ENCODE peak calls at places on chromosomes 2 and 18, in six cellular contexts. Q is tibial nerve, E is Peyer's patch, D is psoas muscle, V is RWPE1, R is endodermal cell. K is an unnamed sample.

GRCh38 chr2:86441789-86442641 is 844 bp downstream of the KDM3A start:
- DNase-seq in Q (peak), E (peak), D (peak), V (peak), R (peak), K (peak)

GRCh38 chr2:55165567-55165966 is 66.5 kb downstream of the CLHC1 start:
- DNase-seq in Q (no peak), E (no peak), D (no peak), V (no peak), R (no peak), K (no peak)

GRCh38 chr2:207975910-207976309 is 49.4 kb downstream of the PLEKHM3 start:
- DNase-seq in Q (no peak), E (no peak), D (no peak), V (no peak), R (no peak), K (no peak)

GRCh38 chr2:70978388-70979357 is at the start of gene ANKRD53:
- DNase-seq in Q (peak), E (peak), D (peak), V (no peak), R (peak), K (no peak)

GRCh38 chr2:237422309-237422708 is 8.3 kb upstream of the COL6A3 start:
- DNase-seq in Q (no peak), E (no peak), D (no peak), V (no peak), R (no peak), K (no peak)

GRCh38 chr18:22136395-22136794 is 33.0 kb upstream of the GATA6 start:
- DNase-seq in Q (no peak), E (no peak), D (no peak), V (no peak), R (no peak), K (no peak)

GRCh38 chr2:37637985-37638384 is 33.5 kb downstream of the CDC42EP3 start:
- DNase-seq in Q (no peak), E (no peak), D (no peak), V (no peak), R (no peak), K (no peak)

GRCh38 chr2:227347117-227347516 is 22.1 kb downstream of the MFF start:
- DNase-seq in Q (no peak), E (no peak), D (no peak), V (no peak), R (peak), K (no peak)

GRCh38 chr2:134501476-134502089 is 217.2 kb downstream of the TMEM163 start:
- DNase-seq in Q (no peak), E (no peak), D (no peak), V (no peak), R (no peak), K (no peak)

GRCh38 chr2:200665626-200666453 is 80.0 kb downstream of the AOX1 start:
- DNase-seq in Q (no peak), E (no peak), D (no peak), V (no peak), R (no peak), K (no peak)

GRCh38 chr2:207131634-207132418 is 33.9 kb downstream of the KLF7 start:
- DNase-seq in Q (no peak), E (no peak), D (no peak), V (no peak), R (no peak), K (no peak)

GRCh38 chr2:75065402-75066008 is 107.1 kb downstream of the POLE4 start:
- DNase-seq in Q (no peak), E (no peak), D (no peak), V (no peak), R (peak), K (no peak)

GRCh38 chr18:58456625-58457024 is 172.3 kb downstream of the ALPK2 start:
- DNase-seq in Q (no peak), E (no peak), D (no peak), V (no peak), R (no peak), K (no peak)

GRCh38 chr18:61322265-61322873 is 10.9 kb upstream of the CDH20 start:
- DNase-seq in Q (peak), E (peak), D (peak), V (peak), R (peak), K (no peak)

GRCh38 chr18:709771-710170 is 2.7 kb downstream of the ENOSF1 start:
- DNase-seq in Q (no peak), E (no peak), D (no peak), V (no peak), R (no peak), K (no peak)

GRCh38 chr2:203646961-203647360 is 59.5 kb upstream of the CD28 start:
- DNase-seq in Q (no peak), E (no peak), D (no peak), V (no peak), R (no peak), K (no peak)

GRCh38 chr2:128682266-128682665 is 363.6 kb upstream of the HS6ST1 start:
- DNase-seq in Q (no peak), E (peak), D (no peak), V (no peak), R (no peak), K (no peak)

GRCh38 chr2:9076210-9076609 is 72.7 kb upstream of the MBOAT2 start:
- DNase-seq in Q (no peak), E (no peak), D (no peak), V (no peak), R (no peak), K (no peak)

DNA sequence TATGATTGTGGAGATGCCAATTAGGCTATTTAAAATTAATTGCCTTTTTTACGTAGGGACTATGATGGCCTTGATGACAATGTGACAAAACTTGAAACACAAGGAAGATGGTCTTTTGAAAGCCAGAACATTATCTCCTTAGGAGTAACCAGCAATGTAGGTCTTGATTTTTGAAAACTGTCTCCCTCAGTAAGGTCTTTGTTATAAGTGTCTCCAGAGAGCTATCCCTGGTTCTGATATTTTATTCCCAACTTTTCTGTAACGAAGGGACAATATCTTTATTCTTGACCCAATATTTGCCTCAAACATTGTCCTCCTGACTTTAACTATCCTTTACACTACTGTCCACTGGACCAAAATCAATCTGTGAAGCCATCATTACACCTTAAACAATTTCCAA is 493.2 kb downstream of the CCDC85A start:
- DNase-seq in Q (no peak), E (no peak), D (no peak), V (no peak), R (no peak), K (no peak)
- TF ChIP-seq CTCF in Q (no peak), E (no peak), D (no peak), V (no peak), R (no peak), K (no peak)

GRCh38 chr18:12091742-12092141 is 1.9 kb upstream of the ANKRD62 start:
- DNase-seq in Q (no peak), E (no peak), D (peak), V (no peak), R (no peak), K (no peak)

GRCh38 chr18:12098389-12098788 is 4.7 kb downstream of the ANKRD62 start:
- DNase-seq in Q (no peak), E (no peak), D (no peak), V (no peak), R (no peak), K (no peak)

GRCh38 chr18:12088731-12089375 is 4.8 kb upstream of the ANKRD62 start:
- DNase-seq in Q (no peak), E (no peak), D (peak), V (no peak), R (no peak), K (no peak)

GRCh38 chr18:12092398-12093229 is 1.0 kb upstream of the ANKRD62 start:
- DNase-seq in Q (no peak), E (no peak), D (no peak), V (peak), R (peak), K (no peak)

GRCh38 chr18:12093520-12094257 is at the start of gene ANKRD62:
- DNase-seq in Q (no peak), E (no peak), D (no peak), V (no peak), R (peak), K (no peak)
- TF ChIP-seq CTCF in Q (no peak), E (no peak), D (no peak), V (no peak), R (no peak), K (no peak)

GRCh38 chr2:230924470-230925341 is at the start of gene GPR55:
- DNase-seq in Q (no peak), E (peak), D (no peak), V (no peak), R (peak), K (peak)
- TF ChIP-seq CTCF in Q (no peak), E (peak), D (no peak), V (no peak), R (peak), K (peak)

GRCh38 chr18:79679552-79680099 is at the start of gene CTDP1:
- DNase-seq in Q (peak), E (peak), D (peak), V (peak), R (peak), K (peak)

GRCh38 chr18:79677840-79678239 is 1.8 kb upstream of the CTDP1 start:
- DNase-seq in Q (no peak), E (no peak), D (no peak), V (no peak), R (no peak), K (no peak)

GRCh38 chr18:79680100-79680879 is 687 bp downstream of the CTDP1 start:
- DNase-seq in Q (peak), E (no peak), D (peak), V (peak), R (peak), K (no peak)

GRCh38 chr18:79678665-79679551 is 695 bp upstream of the CTDP1 start:
- DNase-seq in Q (peak), E (peak), D (peak), V (peak), R (peak), K (peak)

DNA sequence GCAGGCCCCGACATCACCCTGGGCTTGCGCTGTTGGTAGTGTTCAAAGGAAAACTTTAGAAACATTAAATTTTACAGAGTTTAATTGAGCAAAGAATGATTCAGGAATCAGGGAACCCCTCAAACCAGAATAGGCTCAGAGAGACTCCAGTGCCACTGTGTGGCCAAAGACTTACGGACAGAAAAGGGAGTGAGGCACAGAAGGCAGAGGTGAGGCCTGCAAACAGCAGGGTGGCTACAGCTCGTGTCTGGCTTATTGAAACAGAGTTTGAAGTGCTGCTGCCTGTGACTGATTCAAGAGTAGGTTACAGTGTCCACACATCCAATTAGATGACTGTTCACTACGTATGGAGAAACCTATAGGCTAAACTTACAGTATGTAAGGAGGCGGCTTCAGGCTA is 2.4 kb upstream of the CTDP1 start:
- DNase-seq in Q (no peak), E (no peak), D (no peak), V (no peak), R (no peak), K (no peak)
- TF ChIP-seq CTCF in Q (no peak), E (no peak), D (no peak), V (no peak), R (peak), K (no peak)

GRCh38 chr18:55522011-55522410 is 66.0 kb downstream of the TCF4 start:
- DNase-seq in Q (no peak), E (peak), D (no peak), V (no peak), R (peak), K (no peak)
- TF ChIP-seq CTCF in Q (peak), E (no peak), D (peak), V (no peak), R (peak), K (peak)

K was measured in CD14-positive monocyte.